ENCODE peak calls at places on chromosomes 2 and 18, in ten cellular contexts. One of them, this sample, is unnamed.

GRCh38 chr2:65367517-65367916 is 64.9 kb downstream of the SPRED2 start:
- DNase-seq in NCI-H526: no peak
- DNase-seq in epithelial cell of esophagus: peak
- DNase-seq in NCI-H1105: no peak
- DNase-seq in activated naive CD4-positive, alpha-beta T cell treated with anti-CD3 and anti-CD28 coated beads for 36 hours: no peak
- DNase-seq in stimulated activated CD8-positive, alpha-beta memory T cell treated with anti-CD3 and anti-CD28 coated beads, Interleukin-12 subunit alpha, Interleukin-12 subunit beta, amount 100 ng/mL, for 1 hour: no peak
- DNase-seq in psoas muscle: no peak
- DNase-seq in H7: no peak
- DNase-seq in lower leg skin: no peak
- DNase-seq in amniotic epithelial cell: peak
- DNase-seq in this sample: peak

GRCh38 chr2:207869784-207870778 is 100.4 kb upstream of the FZD5 start:
- DNase-seq in NCI-H526: no peak
- DNase-seq in epithelial cell of esophagus: peak
- DNase-seq in NCI-H1105: no peak
- DNase-seq in activated naive CD4-positive, alpha-beta T cell treated with anti-CD3 and anti-CD28 coated beads for 36 hours: no peak
- DNase-seq in stimulated activated CD8-positive, alpha-beta memory T cell treated with anti-CD3 and anti-CD28 coated beads, Interleukin-12 subunit alpha, Interleukin-12 subunit beta, amount 100 ng/mL, for 1 hour: no peak
- DNase-seq in psoas muscle: no peak
- DNase-seq in H7: no peak
- DNase-seq in lower leg skin: no peak
- DNase-seq in amniotic epithelial cell: peak
- DNase-seq in this sample: no peak

GRCh38 chr2:16952368-16952767 is 286.7 kb upstream of the CYRIA start:
- DNase-seq in NCI-H526: no peak
- DNase-seq in epithelial cell of esophagus: no peak
- DNase-seq in NCI-H1105: no peak
- DNase-seq in activated naive CD4-positive, alpha-beta T cell treated with anti-CD3 and anti-CD28 coated beads for 36 hours: no peak
- DNase-seq in stimulated activated CD8-positive, alpha-beta memory T cell treated with anti-CD3 and anti-CD28 coated beads, Interleukin-12 subunit alpha, Interleukin-12 subunit beta, amount 100 ng/mL, for 1 hour: no peak
- DNase-seq in psoas muscle: no peak
- DNase-seq in H7: peak
- DNase-seq in lower leg skin: no peak
- DNase-seq in amniotic epithelial cell: no peak
- DNase-seq in this sample: no peak

GRCh38 chr18:69770206-69770605 is 177.5 kb downstream of the CD226 start:
- DNase-seq in NCI-H526: no peak
- DNase-seq in epithelial cell of esophagus: no peak
- DNase-seq in NCI-H1105: no peak
- DNase-seq in activated naive CD4-positive, alpha-beta T cell treated with anti-CD3 and anti-CD28 coated beads for 36 hours: no peak
- DNase-seq in stimulated activated CD8-positive, alpha-beta memory T cell treated with anti-CD3 and anti-CD28 coated beads, Interleukin-12 subunit alpha, Interleukin-12 subunit beta, amount 100 ng/mL, for 1 hour: no peak
- DNase-seq in psoas muscle: no peak
- DNase-seq in H7: no peak
- DNase-seq in lower leg skin: no peak
- DNase-seq in amniotic epithelial cell: no peak
- DNase-seq in this sample: no peak

GRCh38 chr2:70513751-70514150 is 39.9 kb downstream of the TGFA start:
- DNase-seq in NCI-H526: no peak
- DNase-seq in epithelial cell of esophagus: no peak
- DNase-seq in NCI-H1105: no peak
- DNase-seq in activated naive CD4-positive, alpha-beta T cell treated with anti-CD3 and anti-CD28 coated beads for 36 hours: no peak
- DNase-seq in stimulated activated CD8-positive, alpha-beta memory T cell treated with anti-CD3 and anti-CD28 coated beads, Interleukin-12 subunit alpha, Interleukin-12 subunit beta, amount 100 ng/mL, for 1 hour: no peak
- DNase-seq in psoas muscle: no peak
- DNase-seq in H7: no peak
- DNase-seq in lower leg skin: no peak
- DNase-seq in amniotic epithelial cell: no peak
- DNase-seq in this sample: no peak

GRCh38 chr2:127032601-127033000 is 74.4 kb downstream of the BIN1 start:
- DNase-seq in NCI-H526: no peak
- DNase-seq in epithelial cell of esophagus: peak
- DNase-seq in NCI-H1105: no peak
- DNase-seq in activated naive CD4-positive, alpha-beta T cell treated with anti-CD3 and anti-CD28 coated beads for 36 hours: no peak
- DNase-seq in stimulated activated CD8-positive, alpha-beta memory T cell treated with anti-CD3 and anti-CD28 coated beads, Interleukin-12 subunit alpha, Interleukin-12 subunit beta, amount 100 ng/mL, for 1 hour: no peak
- DNase-seq in psoas muscle: no peak
- DNase-seq in H7: no peak
- DNase-seq in lower leg skin: no peak
- DNase-seq in amniotic epithelial cell: peak
- DNase-seq in this sample: no peak

GRCh38 chr2:152445791-152446201 is 110.8 kb downstream of the FMNL2 start:
- DNase-seq in NCI-H526: no peak
- DNase-seq in epithelial cell of esophagus: peak
- DNase-seq in NCI-H1105: no peak
- DNase-seq in activated naive CD4-positive, alpha-beta T cell treated with anti-CD3 and anti-CD28 coated beads for 36 hours: peak
- DNase-seq in stimulated activated CD8-positive, alpha-beta memory T cell treated with anti-CD3 and anti-CD28 coated beads, Interleukin-12 subunit alpha, Interleukin-12 subunit beta, amount 100 ng/mL, for 1 hour: no peak
- DNase-seq in psoas muscle: no peak
- DNase-seq in H7: no peak
- DNase-seq in lower leg skin: no peak
- DNase-seq in amniotic epithelial cell: peak
- DNase-seq in this sample: peak

GRCh38 chr2:191376981-191377629 is 131.9 kb downstream of the MYO1B start:
- DNase-seq in NCI-H526: no peak
- DNase-seq in epithelial cell of esophagus: peak
- DNase-seq in NCI-H1105: no peak
- DNase-seq in activated naive CD4-positive, alpha-beta T cell treated with anti-CD3 and anti-CD28 coated beads for 36 hours: peak
- DNase-seq in stimulated activated CD8-positive, alpha-beta memory T cell treated with anti-CD3 and anti-CD28 coated beads, Interleukin-12 subunit alpha, Interleukin-12 subunit beta, amount 100 ng/mL, for 1 hour: no peak
- DNase-seq in psoas muscle: peak
- DNase-seq in H7: no peak
- DNase-seq in lower leg skin: peak
- DNase-seq in amniotic epithelial cell: peak
- DNase-seq in this sample: peak

GRCh38 chr18:9017170-9017899 is 85.2 kb upstream of the NDUFV2 start:
- DNase-seq in NCI-H526: peak
- DNase-seq in epithelial cell of esophagus: peak
- DNase-seq in NCI-H1105: no peak
- DNase-seq in activated naive CD4-positive, alpha-beta T cell treated with anti-CD3 and anti-CD28 coated beads for 36 hours: peak
- DNase-seq in stimulated activated CD8-positive, alpha-beta memory T cell treated with anti-CD3 and anti-CD28 coated beads, Interleukin-12 subunit alpha, Interleukin-12 subunit beta, amount 100 ng/mL, for 1 hour: peak
- DNase-seq in psoas muscle: peak
- DNase-seq in H7: peak
- DNase-seq in lower leg skin: peak
- DNase-seq in amniotic epithelial cell: peak
- DNase-seq in this sample: peak